ENCODE peak calls at places on chromosomes 6 and 20, in eight cellular contexts. M is WTC11, C is neuronal stem cell, Y is GM18507, P is activated gamma-delta T cell treated with Interleukin-2 at 50 U/mL for 16 hours, V is HTR-8/SVneo, A is fibroblast of the aortic adventitia, L is NCI-H526. D is an unnamed sample.

GRCh38 chr6:146489489-146489888 is 54.1 kb upstream of the RAB32 start:
- DNase-seq in M (no peak), C (no peak), Y (no peak), P (no peak), V (no peak), A (no peak), L (no peak), D (no peak)

GRCh38 chr6:12614468-12614867 is 102.1 kb upstream of the PHACTR1 start:
- DNase-seq in M (no peak), C (no peak), Y (no peak), P (no peak), V (no peak), A (peak), L (no peak), D (no peak)

GRCh38 chr6:157755032-157755751 is 67.9 kb upstream of the SNX9 start:
- DNase-seq in M (no peak), C (no peak), Y (no peak), P (no peak), V (no peak), A (no peak), L (no peak), D (no peak)

GRCh38 chr20:13492001-13492480 is 146.7 kb downstream of the TASP1 start:
- DNase-seq in M (peak), C (peak), Y (no peak), P (no peak), V (peak), A (peak), L (no peak), D (no peak)

GRCh38 chr6:84284428-84285033 is 57.1 kb upstream of the CEP162 start:
- DNase-seq in M (peak), C (peak), Y (no peak), P (no peak), V (peak), A (peak), L (peak), D (peak)

GRCh38 chr6:12384417-12384912 is 94.3 kb downstream of the EDN1 start:
- DNase-seq in M (no peak), C (no peak), Y (no peak), P (no peak), V (no peak), A (peak), L (no peak), D (no peak)

GRCh38 chr20:1788039-1788438 is 107.2 kb upstream of the SIRPA start:
- DNase-seq in M (no peak), C (no peak), Y (no peak), P (no peak), V (no peak), A (no peak), L (no peak), D (no peak)

GRCh38 chr20:63673951-63674350 is 15.8 kb downstream of the RTEL1 start:
- DNase-seq in M (no peak), C (no peak), Y (no peak), P (no peak), V (no peak), A (no peak), L (no peak), D (no peak)

GRCh38 chr20:62361799-62362589 is 5.1 kb downstream of the LAMA5 start:
- DNase-seq in M (peak), C (no peak), Y (no peak), P (no peak), V (no peak), A (no peak), L (no peak), D (no peak)

GRCh38 chr20:24816907-24817306 is 132.2 kb upstream of the CST7 start:
- DNase-seq in M (no peak), C (no peak), Y (no peak), P (no peak), V (no peak), A (no peak), L (no peak), D (no peak)

GRCh38 chr6:12769556-12770255 is 53.1 kb downstream of the PHACTR1 start:
- DNase-seq in M (no peak), C (no peak), Y (no peak), P (no peak), V (no peak), A (no peak), L (peak), D (no peak)

GRCh38 chr20:59817406-59817805 is 116.0 kb downstream of the SYCP2 start:
- DNase-seq in M (no peak), C (no peak), Y (no peak), P (no peak), V (no peak), A (no peak), L (no peak), D (no peak)

GRCh38 chr6:26330835-26331808 is 33.9 kb upstream of the BTN3A2 start:
- DNase-seq in M (peak), C (no peak), Y (no peak), P (no peak), V (no peak), A (peak), L (peak), D (peak)

GRCh38 chr6:92024071-92024470 is 1395.3 kb downstream of the EPHA7 start:
- DNase-seq in M (no peak), C (no peak), Y (no peak), P (no peak), V (no peak), A (no peak), L (no peak), D (no peak)

GRCh38 chr6:90431521-90432407 is 135.1 kb upstream of the BACH2 start:
- DNase-seq in M (no peak), C (no peak), Y (no peak), P (no peak), V (no peak), A (no peak), L (no peak), D (no peak)

GRCh38 chr6:118810420-118811027 is 83.4 kb upstream of the ASF1A start:
- DNase-seq in M (no peak), C (no peak), Y (peak), P (peak), V (no peak), A (no peak), L (no peak), D (no peak)

GRCh38 chr20:10651227-10651990 is 22.4 kb downstream of the JAG1 start:
- DNase-seq in M (no peak), C (no peak), Y (no peak), P (no peak), V (no peak), A (no peak), L (no peak), D (no peak)

GRCh38 chr20:4820833-4821518 is 99.3 kb downstream of the PRND start:
- DNase-seq in M (no peak), C (no peak), Y (no peak), P (no peak), V (peak), A (peak), L (no peak), D (peak)

GRCh38 chr20:48681201-48681881 is 146.5 kb downstream of the PREX1 start:
- DNase-seq in M (no peak), C (no peak), Y (no peak), P (no peak), V (no peak), A (no peak), L (no peak), D (no peak)

GRCh38 chr6:135686784-135687301 is 164.7 kb upstream of the PDE7B start:
- DNase-seq in M (no peak), C (no peak), Y (no peak), P (no peak), V (peak), A (peak), L (no peak), D (no peak)

GRCh38 chr20:16758459-16759160 is 10.5 kb downstream of the OTOR start:
- DNase-seq in M (no peak), C (no peak), Y (no peak), P (no peak), V (no peak), A (no peak), L (no peak), D (no peak)

GRCh38 chr20:16419138-16419715 is 154.0 kb downstream of the KIF16B start:
- DNase-seq in M (no peak), C (no peak), Y (no peak), P (no peak), V (no peak), A (no peak), L (peak), D (no peak)

GRCh38 chr6:137871299-137871698 is 4.2 kb downstream of the TNFAIP3 start:
- DNase-seq in M (no peak), C (no peak), Y (no peak), P (no peak), V (no peak), A (no peak), L (no peak), D (no peak)

GRCh38 chr6:84685983-84686584 is 78.3 kb downstream of the TBX18 start:
- DNase-seq in M (peak), C (no peak), Y (no peak), P (no peak), V (peak), A (no peak), L (peak), D (peak)

GRCh38 chr6:147266821-147267220 is 62.6 kb downstream of the STXBP5 start:
- DNase-seq in M (no peak), C (no peak), Y (no peak), P (no peak), V (no peak), A (no peak), L (no peak), D (no peak)

GRCh38 chr6:36563928-36564284 is 16.6 kb upstream of the STK38 start:
- DNase-seq in M (no peak), C (no peak), Y (no peak), P (no peak), V (no peak), A (no peak), L (no peak), D (no peak)

GRCh38 chr20:61014486-61014885 is 237.6 kb upstream of the CDH4 start:
- DNase-seq in M (peak), C (no peak), Y (no peak), P (no peak), V (no peak), A (no peak), L (no peak), D (no peak)

GRCh38 chr6:12138377-12138776 is 126.3 kb downstream of the HIVEP1 start:
- DNase-seq in M (no peak), C (no peak), Y (no peak), P (peak), V (no peak), A (no peak), L (no peak), D (no peak)

GRCh38 chr20:13238001-13238653 is 17.1 kb downstream of the ISM1 start:
- DNase-seq in M (no peak), C (no peak), Y (no peak), P (no peak), V (no peak), A (no peak), L (no peak), D (no peak)

GRCh38 chr6:166627875-166628849 is 1.1 kb upstream of the RPS6KA2 start:
- DNase-seq in M (peak), C (peak), Y (peak), P (peak), V (peak), A (peak), L (peak), D (peak)

GRCh38 chr6:7769702-7770101 is 43.8 kb downstream of the BMP6 start:
- DNase-seq in M (no peak), C (no peak), Y (no peak), P (no peak), V (peak), A (peak), L (no peak), D (no peak)

GRCh38 chr6:39440039-39440426 is 117.5 kb upstream of the KCNK16 start:
- DNase-seq in M (no peak), C (no peak), Y (no peak), P (no peak), V (no peak), A (no peak), L (no peak), D (no peak)

GRCh38 chr6:101083533-101084172 is 202.5 kb upstream of the ASCC3 start:
- DNase-seq in M (no peak), C (no peak), Y (no peak), P (no peak), V (peak), A (peak), L (no peak), D (no peak)

GRCh38 chr20:61332016-61332975 is 80.2 kb downstream of the CDH4 start:
- DNase-seq in M (no peak), C (no peak), Y (no peak), P (no peak), V (no peak), A (no peak), L (no peak), D (no peak)

GRCh38 chr6:81734500-81735140 is 17.9 kb downstream of the TENT5A start:
- DNase-seq in M (no peak), C (no peak), Y (no peak), P (no peak), V (no peak), A (no peak), L (no peak), D (no peak)